ENCODE peak calls at places on chromosomes 4 and X, in ten cellular contexts. S is fibroblast of the conjunctiva; W is AG04450; V is frontal cortex; Q is WTC11; P is AG20443; C is COR-L47; L is amniotic stem cell; X is T-helper 2 cell; J is effector memory CD8-positive, alpha-beta T cell. I is an unnamed sample.

GRCh38 chrX:39613997-39614679 is 483.6 kb downstream of the BCOR start:
- DNase-seq in L (no peak), J (no peak), Q (peak; percentile 47), V (no peak), X (no peak), W (no peak), S (no peak), P (no peak), C (no peak), I (no peak)

GRCh38 chr4:4789462-4789861 is 70.0 kb upstream of the MSX1 start:
- DNase-seq in V (no peak), S (no peak), C (no peak), Q (no peak), L (no peak), X (no peak), W (no peak), P (no peak), J (no peak), I (no peak)

GRCh38 chr4:137226900-137227299 is 305.4 kb downstream of the PCDH18 start:
- DNase-seq in V (no peak), L (peak; percentile 1), P (no peak), W (no peak), S (no peak), C (no peak), J (no peak), Q (no peak), X (no peak), I (no peak)

GRCh38 chr4:130288576-130288975 is 1192.6 kb downstream of the C4orf33 start:
- DNase-seq in L (no peak), S (no peak), W (no peak), X (no peak), V (no peak), Q (no peak), C (no peak), P (no peak), J (no peak), I (no peak)

GRCh38 chr4:6574747-6575502 is at the start of gene MAN2B2:
- DNase-seq in Q (peak; percentile 89), X (peak; percentile 75), S (peak; percentile 30), V (peak; percentile 98), L (peak; percentile 68), J (peak; percentile 77), W (peak; percentile 11), C (peak; percentile 85), P (peak; percentile 99), I (peak; percentile 95)

GRCh38 chr4:8906991-8907595 is 35.5 kb upstream of the HMX1 start:
- DNase-seq in L (no peak), C (no peak), S (no peak), X (no peak), J (no peak), V (no peak), P (no peak), W (no peak), Q (no peak), I (peak; percentile 25)

GRCh38 chr4:186169942-186170802 is 21.2 kb upstream of the CYP4V2 start:
- DNase-seq in P (peak; percentile 9), V (no peak), W (no peak), L (no peak), X (no peak), J (no peak), S (no peak), Q (no peak), C (no peak), I (no peak)

GRCh38 chrX:23478056-23478455 is 143.4 kb downstream of the PTCHD1 start:
- DNase-seq in Q (no peak), X (no peak), C (no peak), J (no peak), W (no peak), P (no peak), L (no peak), S (no peak), V (no peak), I (no peak)

GRCh38 chr4:184198190-184198589 is 19.5 kb downstream of the ENPP6 start:
- DNase-seq in X (no peak), L (no peak), J (no peak), V (no peak), W (no peak), C (no peak), S (no peak), Q (no peak), P (no peak), I (no peak)

GRCh38 chr4:109041463-109041862 is 261.0 kb downstream of the COL25A1 start:
- DNase-seq in V (no peak), C (no peak), X (no peak), S (no peak), Q (no peak), P (no peak), J (no peak), L (no peak), W (no peak), I (no peak)

GRCh38 chr4:130335417-130336194 is 1239.7 kb downstream of the C4orf33 start:
- DNase-seq in X (no peak), C (no peak), L (no peak), W (no peak), V (no peak), J (no peak), P (no peak), S (no peak), Q (no peak), I (no peak)

GRCh38 chr4:156505341-156505955 is 466.2 kb downstream of the PDGFC start:
- DNase-seq in P (no peak), L (no peak), X (no peak), W (no peak), C (no peak), V (no peak), S (no peak), Q (peak; percentile 54), J (no peak), I (peak; percentile 29)